ENCODE peak calls at places on chromosomes 3 and 15, in four cellular contexts. X, W, G and Y are unnamed samples.

GRCh38 chr15:33201376-33202189 is 7.1 kb upstream of the FMN1 start:
- DNase-seq in X (no peak), W (peak), G (peak), Y (no peak)

GRCh38 chr15:59339252-59339672 is 33.4 kb downstream of the MYO1E start:
- DNase-seq in X (no peak), W (no peak), G (peak), Y (no peak)

GRCh38 chr3:5426094-5426883 is 238.8 kb downstream of the EDEM1 start:
- DNase-seq in X (peak), W (peak), G (peak), Y (peak)

GRCh38 chr15:98669638-98670037 is 21.3 kb downstream of the IGF1R start:
- DNase-seq in X (no peak), W (no peak), G (no peak), Y (no peak)

GRCh38 chr3:191376742-191377141 is 46.4 kb upstream of the UTS2B start:
- DNase-seq in X (no peak), W (no peak), G (peak), Y (no peak)

GRCh38 chr3:149608987-149609386 is 48.8 kb downstream of the WWTR1 start:
- DNase-seq in X (no peak), W (no peak), G (no peak), Y (no peak)

GRCh38 chr3:4738737-4739274 is 240.4 kb upstream of the BHLHE40 start:
- DNase-seq in X (no peak), W (no peak), G (no peak), Y (no peak)

GRCh38 chr3:158152186-158152585 is 42.3 kb downstream of the RSRC1 start:
- DNase-seq in X (no peak), W (no peak), G (no peak), Y (no peak)

GRCh38 chr3:5056005-5056391 is 66.1 kb upstream of the ARL8B start:
- DNase-seq in X (no peak), W (no peak), G (no peak), Y (no peak)

GRCh38 chr3:124256156-124256555 is 264.2 kb upstream of the ROPN1 start:
- DNase-seq in X (no peak), W (no peak), G (no peak), Y (no peak)

GRCh38 chr15:90483012-90483307 is 46.8 kb upstream of the CRTC3 start:
- DNase-seq in X (no peak), W (no peak), G (no peak), Y (no peak)

GRCh38 chr3:31469385-31469784 is 63.3 kb upstream of the STT3B start:
- DNase-seq in X (no peak), W (no peak), G (no peak), Y (no peak)

GRCh38 chr3:156174229-156174847 is 54.0 kb downstream of the KCNAB1 start:
- DNase-seq in X (no peak), W (no peak), G (no peak), Y (no peak)